ENCODE peak calls at places on chromosomes 6 and 20, in four cellular contexts. One of them, this sample, is unnamed.

GRCh38 chr6:5677219-5678000 is 329.3 kb downstream of the NRN1 start:
- DNase-seq in endodermal cell: no peak
- DNase-seq in BE2C: no peak
- DNase-seq in GM12865: no peak
- DNase-seq in this sample: peak; percentile 32

GRCh38 chr6:135094403-135094821 is 39.8 kb upstream of the HBS1L start:
- DNase-seq in GM12865: peak; percentile 29
- DNase-seq in BE2C: no peak
- DNase-seq in endodermal cell: no peak
- DNase-seq in this sample: no peak

GRCh38 chr6:28137458-28138020 is 4.1 kb upstream of the ZKSCAN8 start:
- DNase-seq in GM12865: peak; percentile 74
- DNase-seq in BE2C: no peak
- DNase-seq in endodermal cell: no peak
- DNase-seq in this sample: peak; percentile 35

GRCh38 chr6:5173862-5174643 is 86.7 kb downstream of the LYRM4 start:
- DNase-seq in endodermal cell: no peak
- DNase-seq in BE2C: no peak
- DNase-seq in GM12865: peak; percentile 94
- DNase-seq in this sample: no peak

GRCh38 chr6:40988634-40989033 is 50.4 kb downstream of the UNC5CL start:
- DNase-seq in BE2C: no peak
- DNase-seq in endodermal cell: no peak
- DNase-seq in GM12865: no peak
- DNase-seq in this sample: no peak

GRCh38 chr6:9116026-9116425 is 680.7 kb upstream of the SLC35B3 start:
- DNase-seq in endodermal cell: no peak
- DNase-seq in BE2C: no peak
- DNase-seq in GM12865: no peak
- DNase-seq in this sample: peak; percentile 84

GRCh38 chr6:9523462-9523861 is 891.4 kb downstream of the TFAP2A start:
- DNase-seq in GM12865: no peak
- DNase-seq in BE2C: no peak
- DNase-seq in endodermal cell: no peak
- DNase-seq in this sample: peak; percentile 85

GRCh38 chr6:41602864-41603608 is 35.2 kb upstream of the MDFI start:
- DNase-seq in GM12865: peak; percentile 88
- DNase-seq in BE2C: peak; percentile 82
- DNase-seq in endodermal cell: peak; percentile 94
- DNase-seq in this sample: peak; percentile 76

GRCh38 chr6:125099211-125100017 is 54.2 kb upstream of the TPD52L1 start:
- DNase-seq in endodermal cell: peak; percentile 82
- DNase-seq in GM12865: peak; percentile 18
- DNase-seq in BE2C: peak; percentile 78
- DNase-seq in this sample: peak; percentile 69

GRCh38 chr6:10658910-10659696 is 35.3 kb downstream of the C6orf52 start:
- DNase-seq in endodermal cell: no peak
- DNase-seq in GM12865: no peak
- DNase-seq in BE2C: no peak
- DNase-seq in this sample: no peak

GRCh38 chr6:160348552-160349441 is 619 bp downstream of the SLC22A3 start:
- DNase-seq in endodermal cell: peak; percentile 87
- DNase-seq in GM12865: no peak
- DNase-seq in BE2C: no peak
- DNase-seq in this sample: no peak

GRCh38 chr6:13725052-13725451 is 13.4 kb upstream of the RANBP9 start:
- DNase-seq in endodermal cell: no peak
- DNase-seq in BE2C: no peak
- DNase-seq in GM12865: no peak
- DNase-seq in this sample: no peak

GRCh38 chr6:162363757-162364156 is 363.8 kb downstream of the PRKN start:
- DNase-seq in BE2C: no peak
- DNase-seq in GM12865: no peak
- DNase-seq in endodermal cell: no peak
- DNase-seq in this sample: no peak

GRCh38 chr20:19210426-19211155 is 1.9 kb upstream of the SLC24A3 start:
- DNase-seq in GM12865: no peak
- DNase-seq in BE2C: no peak
- DNase-seq in endodermal cell: no peak
- DNase-seq in this sample: peak; percentile 76

GRCh38 chr6:141667580-141668309 is 465.0 kb upstream of the GJE1 start:
- DNase-seq in endodermal cell: peak; percentile 33
- DNase-seq in GM12865: no peak
- DNase-seq in BE2C: no peak
- DNase-seq in this sample: peak; percentile 18

GRCh38 chr6:17630511-17631073 is 30.5 kb downstream of the FAM8A1 start:
- DNase-seq in BE2C: no peak
- DNase-seq in GM12865: no peak
- DNase-seq in endodermal cell: no peak
- DNase-seq in this sample: no peak

GRCh38 chr20:4920655-4921054 is 80.7 kb downstream of the SLC23A2 start:
- DNase-seq in GM12865: no peak
- DNase-seq in endodermal cell: no peak
- DNase-seq in BE2C: no peak
- DNase-seq in this sample: no peak

GRCh38 chr20:39571171-39571570 is 609.0 kb downstream of the DHX35 start:
- DNase-seq in GM12865: no peak
- DNase-seq in BE2C: no peak
- DNase-seq in endodermal cell: no peak
- DNase-seq in this sample: no peak

GRCh38 chr6:98833101-98834059 is 994 bp upstream of the POU3F2 start:
- DNase-seq in BE2C: peak; percentile 54
- DNase-seq in endodermal cell: peak; percentile 84
- DNase-seq in GM12865: no peak
- DNase-seq in this sample: peak; percentile 22

DNA sequence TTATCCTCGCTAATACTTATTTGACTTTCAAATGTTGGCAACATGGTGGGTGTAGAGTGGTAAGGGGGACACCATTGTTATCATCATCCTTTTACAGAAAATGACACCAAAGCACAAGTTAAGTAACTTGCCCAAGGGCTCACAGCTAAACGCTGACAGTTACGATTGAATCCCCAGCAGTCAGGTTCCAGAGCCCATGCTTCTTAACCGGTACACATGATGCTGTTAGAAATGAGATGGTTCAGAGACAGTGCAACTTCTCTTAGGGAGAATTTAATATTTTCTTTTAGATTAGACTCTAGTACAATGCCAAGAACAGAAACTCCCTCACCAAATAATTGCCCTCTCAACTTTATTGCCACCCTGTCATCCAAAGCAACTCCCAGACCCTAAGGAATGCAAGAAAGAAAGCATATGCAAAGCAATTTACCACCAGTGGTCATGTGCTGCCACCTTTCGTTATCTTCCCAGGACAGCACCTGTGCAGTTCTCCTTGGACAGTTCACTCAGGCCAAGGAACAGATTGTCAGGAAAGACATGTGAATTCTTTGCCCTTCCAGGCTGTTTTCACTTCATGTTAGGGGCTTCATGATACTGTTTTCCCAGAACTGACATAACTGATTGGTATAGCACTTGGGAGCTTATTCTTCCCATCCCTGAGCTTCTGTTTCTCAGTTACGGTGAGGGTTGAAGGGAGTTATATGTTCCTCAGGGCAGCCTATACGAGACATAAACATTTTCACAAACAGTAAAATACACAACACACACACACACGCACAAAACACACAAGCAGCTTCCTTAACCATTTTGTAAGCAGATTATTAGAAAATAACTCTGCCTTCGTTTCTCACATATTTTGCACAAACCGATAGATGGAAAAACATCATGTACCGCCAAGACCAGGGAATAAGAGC is 5.1 kb downstream of the HLA-DMA start:
- DNase-seq in BE2C: peak; percentile 28
- DNase-seq in endodermal cell: peak; percentile 84
- DNase-seq in GM12865: peak; percentile 78
- DNase-seq in this sample: peak; percentile 31
- H3K4me3 ChIP-seq in BE2C: no peak overlapping the region
- H3K4me3 ChIP-seq in endodermal cell: no peak overlapping the region
- H3K4me3 ChIP-seq in GM12865: no peak overlapping the region
- H3K4me3 ChIP-seq in this sample: no peak overlapping the region

DNA sequence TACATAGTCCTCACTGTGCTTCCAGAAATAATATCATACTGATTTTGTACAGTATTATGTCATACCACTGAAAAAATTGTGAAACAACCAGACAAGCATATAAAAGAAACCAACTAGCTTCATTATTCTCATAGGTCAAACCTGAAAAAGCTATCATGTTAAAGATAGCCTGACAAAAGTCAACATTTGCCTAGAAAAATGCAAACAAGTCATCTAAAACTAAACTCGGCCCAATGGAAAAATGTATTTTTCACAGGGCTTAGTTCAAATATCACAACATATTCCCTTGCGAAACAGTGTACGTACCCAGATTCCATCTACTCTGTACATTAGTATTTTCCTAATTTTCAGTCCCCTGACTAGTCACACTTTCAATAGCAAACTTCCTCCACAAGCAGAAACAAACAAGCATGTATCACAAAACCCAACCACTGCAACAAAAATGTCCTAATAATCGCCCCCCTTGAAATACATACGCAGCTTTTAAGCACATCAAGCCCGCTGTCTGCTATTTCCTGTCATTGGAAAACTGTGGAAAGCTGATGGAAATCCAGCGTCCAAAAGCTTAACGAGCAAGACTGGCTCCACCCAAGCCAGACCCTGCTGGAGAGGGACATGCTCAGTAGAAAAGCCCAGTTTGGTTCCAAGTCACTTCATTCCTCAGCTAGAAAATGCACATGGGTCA is 93.1 kb downstream of the EPB41L2 start:
- DNase-seq in endodermal cell: no peak
- DNase-seq in BE2C: no peak
- DNase-seq in GM12865: no peak
- DNase-seq in this sample: peak; percentile 83
- TF ChIP-seq CTCF in endodermal cell: no peak
- TF ChIP-seq CTCF in BE2C: no peak
- TF ChIP-seq CTCF in GM12865: no peak
- TF ChIP-seq CTCF in this sample: no peak

GRCh38 chr6:112984899-112985298 is 637.8 kb downstream of the RFPL4B start:
- DNase-seq in endodermal cell: no peak
- DNase-seq in GM12865: no peak
- DNase-seq in BE2C: no peak
- DNase-seq in this sample: no peak

GRCh38 chr6:112986270-112986669 is 639.1 kb downstream of the RFPL4B start:
- DNase-seq in BE2C: no peak
- DNase-seq in endodermal cell: no peak
- DNase-seq in GM12865: no peak
- DNase-seq in this sample: no peak

GRCh38 chr6:112979830-112980229 is 632.7 kb downstream of the RFPL4B start:
- DNase-seq in GM12865: no peak
- DNase-seq in BE2C: peak; percentile 61
- DNase-seq in endodermal cell: no peak
- DNase-seq in this sample: peak; percentile 51

GRCh38 chr6:112980676-112981075 is 633.5 kb downstream of the RFPL4B start:
- DNase-seq in endodermal cell: no peak
- DNase-seq in GM12865: no peak
- DNase-seq in BE2C: no peak
- DNase-seq in this sample: no peak

GRCh38 chr6:112983741-112984221 is 636.7 kb downstream of the RFPL4B start:
- DNase-seq in endodermal cell: no peak
- DNase-seq in GM12865: no peak
- DNase-seq in BE2C: no peak
- DNase-seq in this sample: peak; percentile 25
- H3K4me3 ChIP-seq in endodermal cell: no peak overlapping the region
- H3K4me3 ChIP-seq in GM12865: no peak overlapping the region
- H3K4me3 ChIP-seq in BE2C: no peak overlapping the region
- H3K4me3 ChIP-seq in this sample: no peak overlapping the region

DNA sequence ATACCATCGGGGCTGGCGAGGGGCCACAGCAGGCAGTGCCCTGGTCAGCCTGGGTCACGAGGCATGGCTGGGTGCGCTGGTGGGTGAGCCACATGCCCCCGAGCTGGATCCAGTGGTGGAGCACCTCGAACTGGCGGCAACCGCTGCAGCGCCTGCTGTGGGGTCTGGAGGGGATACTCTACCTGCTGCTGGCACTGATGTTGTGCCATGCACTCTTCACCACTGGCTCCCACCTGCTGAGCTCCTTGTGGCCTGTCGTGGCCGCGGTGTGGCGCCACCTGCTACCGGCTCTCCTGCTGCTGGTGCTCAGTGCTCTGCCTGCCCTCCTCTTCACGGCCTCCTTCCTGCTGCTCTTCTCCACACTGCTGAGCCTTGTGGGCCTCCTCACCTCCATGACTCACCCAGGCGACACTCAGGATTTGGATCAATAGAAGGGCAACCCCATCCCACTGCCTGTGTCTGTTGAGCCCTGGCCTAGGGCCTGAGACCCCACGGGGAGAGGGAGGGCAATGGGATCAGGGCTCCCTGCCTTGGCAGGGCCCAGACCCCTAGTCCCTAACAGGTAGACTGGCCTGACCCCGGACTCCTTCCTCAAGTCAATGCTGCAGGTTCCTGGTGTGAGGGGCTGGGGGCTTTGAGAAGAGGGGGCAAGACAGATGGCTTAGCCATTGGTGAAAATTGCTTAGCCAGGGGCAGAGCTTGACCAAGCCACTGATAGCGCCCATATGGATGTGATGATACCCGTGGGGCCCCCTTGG is 598 bp downstream of the TMEM239 start:
- DNase-seq in BE2C: no peak
- DNase-seq in endodermal cell: peak; percentile 83
- DNase-seq in GM12865: peak; percentile 46
- DNase-seq in this sample: no peak
- TF ChIP-seq CTCF in BE2C: no peak
- TF ChIP-seq CTCF in endodermal cell: peak; percentile 73
- TF ChIP-seq CTCF in GM12865: peak; percentile 27
- TF ChIP-seq CTCF in this sample: no peak

GRCh38 chr20:32366380-32366779 is 8.2 kb downstream of the ASXL1 start:
- DNase-seq in endodermal cell: no peak
- DNase-seq in GM12865: peak; percentile 59
- DNase-seq in BE2C: no peak
- DNase-seq in this sample: no peak
- H3K4me3 ChIP-seq in endodermal cell: no peak overlapping the region
- H3K4me3 ChIP-seq in GM12865: no peak overlapping the region
- H3K4me3 ChIP-seq in BE2C: no peak overlapping the region
- H3K4me3 ChIP-seq in this sample: no peak overlapping the region

DNA sequence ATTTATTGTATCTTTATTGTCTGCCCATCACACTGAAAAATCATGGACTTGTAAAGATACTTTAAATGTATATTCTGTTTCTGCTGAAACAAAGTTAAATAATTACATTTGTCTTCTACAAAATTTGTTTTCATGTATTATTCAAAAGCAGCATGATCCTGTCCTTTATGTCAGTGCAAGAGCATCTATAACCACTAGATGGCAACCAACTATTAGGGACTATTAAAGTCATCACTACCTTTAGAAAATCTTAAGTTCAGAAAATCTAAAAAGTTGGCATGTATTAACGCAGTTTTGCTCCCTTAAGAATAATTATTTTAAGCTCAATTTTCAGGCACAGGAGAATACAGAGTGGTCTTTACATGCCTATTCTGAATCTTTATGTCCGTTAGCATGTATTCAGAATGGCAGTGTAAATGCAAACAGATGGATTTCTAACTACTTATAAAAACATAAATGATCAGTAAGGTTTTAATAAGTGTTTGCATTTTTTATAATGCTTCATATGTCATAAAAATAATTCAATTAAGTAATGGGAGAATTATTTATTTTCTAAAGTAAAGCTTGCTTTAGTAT is 17.8 kb downstream of the TMEM30A start:
- DNase-seq in GM12865: peak; percentile 57
- DNase-seq in BE2C: no peak
- DNase-seq in endodermal cell: no peak
- DNase-seq in this sample: peak; percentile 62
- TF ChIP-seq CTCF in GM12865: peak; percentile 71
- TF ChIP-seq CTCF in BE2C: peak; percentile 83
- TF ChIP-seq CTCF in endodermal cell: peak; percentile 90
- TF ChIP-seq CTCF in this sample: peak; percentile 93

GRCh38 chr6:84774174-84775158 is 10.1 kb upstream of the TBX18 start:
- DNase-seq in endodermal cell: peak; percentile 93
- DNase-seq in GM12865: no peak
- DNase-seq in BE2C: peak; percentile 59
- DNase-seq in this sample: peak; percentile 54
- H3K4me3 ChIP-seq in endodermal cell: peak overlapping the region; percentile 80
- H3K4me3 ChIP-seq in GM12865: no peak overlapping the region
- H3K4me3 ChIP-seq in BE2C: peak overlapping the region; percentile 58
- H3K4me3 ChIP-seq in this sample: peak overlapping the region; percentile 59